ENCODE peak calls at places on chromosomes 2 and 18, in four cellular contexts. One of them, this sample, is unnamed.

GRCh38 chr2:24049485-24050021 is at the start of gene FKBP1B:
- DNase-seq in right lobe of liver: peak; percentile 72
- DNase-seq in ascending aorta: peak; percentile 82
- DNase-seq in GM12865: peak; percentile 69
- DNase-seq in this sample: peak; percentile 55

GRCh38 chr2:10552220-10552870 is 104.2 kb upstream of the ODC1 start:
- DNase-seq in ascending aorta: no peak
- DNase-seq in right lobe of liver: no peak
- DNase-seq in GM12865: no peak
- DNase-seq in this sample: no peak

GRCh38 chr2:127173073-127173472 is 47.0 kb downstream of the CYP27C1 start:
- DNase-seq in GM12865: no peak
- DNase-seq in right lobe of liver: no peak
- DNase-seq in ascending aorta: peak; percentile 68
- DNase-seq in this sample: peak; percentile 83

GRCh38 chr2:99635710-99636431 is 146.1 kb upstream of the REV1 start:
- DNase-seq in GM12865: no peak
- DNase-seq in right lobe of liver: no peak
- DNase-seq in ascending aorta: peak; percentile 81
- DNase-seq in this sample: no peak

GRCh38 chr2:240527153-240527750 is 30.5 kb downstream of the ANKMY1 start:
- DNase-seq in ascending aorta: peak; percentile 11
- DNase-seq in GM12865: no peak
- DNase-seq in right lobe of liver: no peak
- DNase-seq in this sample: no peak

GRCh38 chr2:217127744-217128143 is 267.9 kb upstream of the TNP1 start:
- DNase-seq in ascending aorta: no peak
- DNase-seq in GM12865: no peak
- DNase-seq in right lobe of liver: no peak
- DNase-seq in this sample: peak; percentile 55

GRCh38 chr2:161915121-161915520 is 158.9 kb downstream of the DPP4 start:
- DNase-seq in GM12865: no peak
- DNase-seq in ascending aorta: no peak
- DNase-seq in right lobe of liver: no peak
- DNase-seq in this sample: peak; percentile 54

GRCh38 chr2:85707304-85707703 is 13.1 kb downstream of the GNLY start:
- DNase-seq in GM12865: peak; percentile 91
- DNase-seq in ascending aorta: peak; percentile 84
- DNase-seq in right lobe of liver: no peak
- DNase-seq in this sample: peak; percentile 97

GRCh38 chr2:217329023-217329431 is 469.2 kb upstream of the TNP1 start:
- DNase-seq in right lobe of liver: no peak
- DNase-seq in GM12865: no peak
- DNase-seq in ascending aorta: no peak
- DNase-seq in this sample: no peak

GRCh38 chr2:106094101-106094860 is 99.8 kb downstream of the UXS1 start:
- DNase-seq in ascending aorta: no peak
- DNase-seq in right lobe of liver: no peak
- DNase-seq in GM12865: no peak
- DNase-seq in this sample: no peak

GRCh38 chr2:72041638-72042111 is 106.0 kb downstream of the CYP26B1 start:
- DNase-seq in right lobe of liver: no peak
- DNase-seq in GM12865: no peak
- DNase-seq in ascending aorta: no peak
- DNase-seq in this sample: no peak

GRCh38 chr2:1310202-1310601 is 103.1 kb upstream of the TPO start:
- DNase-seq in GM12865: no peak
- DNase-seq in ascending aorta: no peak
- DNase-seq in right lobe of liver: no peak
- DNase-seq in this sample: no peak

GRCh38 chr2:24019729-24020128 is 9.8 kb downstream of the MFSD2B start:
- DNase-seq in ascending aorta: no peak
- DNase-seq in GM12865: no peak
- DNase-seq in right lobe of liver: no peak
- DNase-seq in this sample: no peak

GRCh38 chr2:118852605-118853128 is 5.2 kb upstream of the EN1 start:
- DNase-seq in ascending aorta: peak; percentile 34
- DNase-seq in GM12865: no peak
- DNase-seq in right lobe of liver: no peak
- DNase-seq in this sample: no peak

GRCh38 chr18:54700580-54700979 is 109.5 kb downstream of the DYNAP start:
- DNase-seq in GM12865: no peak
- DNase-seq in ascending aorta: no peak
- DNase-seq in right lobe of liver: no peak
- DNase-seq in this sample: no peak

GRCh38 chr2:10412380-10412779 is 35.7 kb downstream of the ODC1 start:
- DNase-seq in ascending aorta: no peak
- DNase-seq in right lobe of liver: no peak
- DNase-seq in GM12865: peak; percentile 73
- DNase-seq in this sample: peak; percentile 73

GRCh38 chr2:60957643-60958042 is 59.9 kb upstream of the PEX13 start:
- DNase-seq in GM12865: no peak
- DNase-seq in ascending aorta: no peak
- DNase-seq in right lobe of liver: no peak
- DNase-seq in this sample: no peak

GRCh38 chr18:2380101-2380500 is 191.2 kb downstream of the METTL4 start:
- DNase-seq in GM12865: no peak
- DNase-seq in ascending aorta: no peak
- DNase-seq in right lobe of liver: no peak
- DNase-seq in this sample: no peak

GRCh38 chr2:2332381-2332780 is 1.3 kb upstream of the MYT1L start:
- DNase-seq in right lobe of liver: no peak
- DNase-seq in GM12865: no peak
- DNase-seq in ascending aorta: no peak
- DNase-seq in this sample: no peak

GRCh38 chr2:180520816-180521595 is 459.4 kb upstream of the UBE2E3 start:
- DNase-seq in GM12865: no peak
- DNase-seq in right lobe of liver: no peak
- DNase-seq in ascending aorta: no peak
- DNase-seq in this sample: peak; percentile 44

GRCh38 chr2:43481927-43482542 is 113.8 kb downstream of the THADA start:
- DNase-seq in right lobe of liver: no peak
- DNase-seq in ascending aorta: no peak
- DNase-seq in GM12865: peak; percentile 51
- DNase-seq in this sample: no peak

GRCh38 chr2:43480874-43481273 is 115.0 kb downstream of the THADA start:
- DNase-seq in right lobe of liver: no peak
- DNase-seq in GM12865: no peak
- DNase-seq in ascending aorta: no peak
- DNase-seq in this sample: no peak

GRCh38 chr2:43482974-43483373 is 112.9 kb downstream of the THADA start:
- DNase-seq in GM12865: peak; percentile 81
- DNase-seq in ascending aorta: no peak
- DNase-seq in right lobe of liver: no peak
- DNase-seq in this sample: peak; percentile 74

GRCh38 chr2:43486604-43487003 is 109.2 kb downstream of the THADA start:
- DNase-seq in GM12865: no peak
- DNase-seq in right lobe of liver: peak; percentile 36
- DNase-seq in ascending aorta: peak; percentile 77
- DNase-seq in this sample: no peak

GRCh38 chr2:43484323-43484930 is 111.4 kb downstream of the THADA start:
- DNase-seq in ascending aorta: no peak
- DNase-seq in GM12865: peak; percentile 82
- DNase-seq in right lobe of liver: no peak
- DNase-seq in this sample: peak; percentile 92
- TF ChIP-seq CTCF in ascending aorta: peak; percentile 71
- TF ChIP-seq CTCF in GM12865: peak; percentile 25
- TF ChIP-seq CTCF in right lobe of liver: peak; percentile 59
- TF ChIP-seq CTCF in this sample: peak; percentile 62

DNA sequence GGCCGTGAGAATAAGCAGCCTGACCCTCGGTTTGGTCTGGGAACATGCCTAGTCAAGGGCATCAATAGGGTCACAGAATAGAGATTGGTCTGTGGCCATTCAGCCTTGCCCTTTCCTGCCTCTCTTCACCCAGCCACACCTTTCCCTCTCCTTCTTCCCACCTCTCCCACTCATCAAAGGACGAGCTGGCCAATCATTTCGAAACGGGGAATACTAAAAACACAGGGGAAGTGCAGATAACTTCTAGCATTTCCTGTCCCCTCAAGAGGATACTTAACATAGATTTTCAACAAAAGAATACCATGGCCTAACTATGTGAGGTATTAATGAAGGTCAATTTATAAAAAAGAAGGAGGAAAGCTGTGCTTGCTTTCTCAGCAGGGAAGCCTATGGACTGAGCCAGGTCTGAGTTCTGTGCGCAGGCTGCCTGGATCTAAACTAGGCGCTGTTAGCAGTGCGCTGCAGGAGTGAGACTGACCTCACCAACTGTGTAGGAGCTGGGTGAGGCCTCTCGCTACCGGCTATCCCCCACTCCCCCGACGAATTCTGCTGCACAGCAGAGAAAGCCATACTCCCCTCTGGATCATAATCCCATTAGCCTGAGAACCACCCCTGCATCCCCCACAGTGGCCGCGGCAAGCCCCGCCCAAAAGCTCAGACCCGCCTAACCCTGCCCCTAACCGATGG is 27.6 kb downstream of the SULT1C2 start:
- DNase-seq in ascending aorta: no peak
- DNase-seq in GM12865: no peak
- DNase-seq in right lobe of liver: no peak
- DNase-seq in this sample: peak; percentile 54
- TF ChIP-seq CTCF in ascending aorta: no peak
- TF ChIP-seq CTCF in GM12865: no peak
- TF ChIP-seq CTCF in right lobe of liver: no peak
- TF ChIP-seq CTCF in this sample: no peak

DNA sequence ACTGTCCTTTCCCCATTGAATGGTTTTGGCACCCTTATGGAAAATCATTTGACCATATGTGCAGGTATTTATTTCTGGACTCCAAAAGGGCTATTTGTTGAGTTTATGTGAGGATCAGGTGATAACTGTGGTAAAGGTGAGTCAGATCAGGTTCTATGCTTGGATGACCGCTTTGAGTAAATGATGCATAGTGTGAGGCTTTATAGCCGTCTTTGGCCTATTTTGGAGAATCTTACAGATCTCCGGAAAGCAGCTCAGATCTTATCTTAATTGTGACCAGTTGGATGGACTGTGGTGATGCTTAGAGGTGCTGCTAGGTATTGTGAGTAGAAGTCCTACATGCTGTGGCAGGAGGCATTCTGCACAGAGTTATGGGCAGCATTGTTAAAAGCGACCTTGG is 126.2 kb downstream of the METTL8 start:
- DNase-seq in ascending aorta: no peak
- DNase-seq in right lobe of liver: no peak
- DNase-seq in GM12865: peak; percentile 75
- DNase-seq in this sample: no peak
- TF ChIP-seq CTCF in ascending aorta: no peak
- TF ChIP-seq CTCF in right lobe of liver: no peak
- TF ChIP-seq CTCF in GM12865: no peak
- TF ChIP-seq CTCF in this sample: no peak

DNA sequence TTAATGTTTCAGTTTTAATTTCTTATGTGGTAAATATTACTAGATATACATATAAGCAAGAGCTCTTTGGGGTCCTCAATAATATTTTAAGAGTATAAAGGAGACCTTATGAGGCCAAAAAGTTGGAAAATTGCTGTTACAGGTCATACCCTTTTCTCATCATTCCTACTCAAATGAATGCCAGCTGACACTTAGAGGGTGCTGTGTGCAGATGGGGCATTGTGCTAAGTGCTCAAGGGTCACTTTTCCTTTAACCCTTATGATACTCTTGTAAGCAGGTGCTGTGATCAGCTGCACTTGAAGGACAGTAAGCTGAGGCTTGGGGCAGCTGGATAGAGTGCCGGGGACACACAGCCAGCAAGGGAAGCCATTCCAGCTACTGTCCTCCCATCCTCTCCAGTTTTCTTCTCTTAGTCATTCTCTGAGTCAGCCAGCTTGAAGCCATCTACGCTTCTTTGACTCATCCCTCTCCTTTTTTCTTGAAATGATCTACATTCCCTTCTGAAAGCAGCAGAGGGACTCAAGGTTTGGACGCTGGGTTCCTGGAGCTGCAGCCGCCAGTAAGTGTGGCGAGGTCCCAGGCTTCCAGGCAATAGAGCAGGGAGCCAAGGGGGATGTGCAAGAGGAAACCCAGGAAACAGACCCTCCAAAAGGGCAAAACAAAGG is 42.0 kb upstream of the CREB1 start:
- DNase-seq in GM12865: no peak
- DNase-seq in right lobe of liver: no peak
- DNase-seq in ascending aorta: no peak
- DNase-seq in this sample: peak; percentile 94
- TF ChIP-seq CTCF in GM12865: no peak
- TF ChIP-seq CTCF in right lobe of liver: no peak
- TF ChIP-seq CTCF in ascending aorta: no peak
- TF ChIP-seq CTCF in this sample: peak; percentile 70

DNA sequence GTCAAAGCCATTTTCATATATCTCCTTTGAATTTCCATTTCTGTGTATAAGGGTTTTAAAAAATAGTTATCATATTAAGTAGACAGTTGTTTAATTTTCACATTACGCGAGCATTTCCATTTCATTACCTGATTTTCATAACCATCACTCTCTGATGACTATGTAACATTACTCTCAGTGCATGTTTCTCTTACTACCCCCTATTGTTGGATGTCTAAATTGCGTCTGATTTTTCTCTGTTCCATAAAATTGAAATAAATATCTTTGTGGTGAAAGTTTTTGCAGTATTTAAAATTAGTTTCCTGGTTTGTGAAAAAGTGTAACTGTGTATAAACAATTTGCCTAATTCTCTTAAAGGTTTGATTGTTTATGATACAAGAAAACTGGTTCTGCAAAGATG is 123.8 kb downstream of the MYO1B start:
- DNase-seq in right lobe of liver: no peak
- DNase-seq in GM12865: no peak
- DNase-seq in ascending aorta: no peak
- DNase-seq in this sample: peak; percentile 41
- TF ChIP-seq CTCF in right lobe of liver: no peak
- TF ChIP-seq CTCF in GM12865: no peak
- TF ChIP-seq CTCF in ascending aorta: peak; percentile 29
- TF ChIP-seq CTCF in this sample: no peak